ENCODE peak calls at places on chromosome 12, in six cellular contexts. One of them, this sample, is unnamed.

GRCh38 chr12:120397827-120398563 is 29.0 kb upstream of the MSI1 start:
- DNase-seq in NCI-H524: no peak
- DNase-seq in cardiac fibroblast: no peak
- DNase-seq in brain microvascular endothelial cell: no peak
- DNase-seq in foreskin fibroblast: no peak
- DNase-seq in HEK293T: no peak
- DNase-seq in this sample: no peak

GRCh38 chr12:25054076-25054782 is 105.3 kb upstream of the BCAT1 start:
- DNase-seq in HEK293T: no peak
- DNase-seq in NCI-H524: no peak
- DNase-seq in cardiac fibroblast: peak
- DNase-seq in brain microvascular endothelial cell: no peak
- DNase-seq in foreskin fibroblast: no peak
- DNase-seq in this sample: no peak

GRCh38 chr12:84658877-84659276 is 253.7 kb downstream of the SLC6A15 start:
- DNase-seq in NCI-H524: no peak
- DNase-seq in foreskin fibroblast: no peak
- DNase-seq in HEK293T: peak
- DNase-seq in cardiac fibroblast: no peak
- DNase-seq in brain microvascular endothelial cell: no peak
- DNase-seq in this sample: no peak

GRCh38 chr12:113060336-113060960 is 3.9 kb downstream of the DTX1 start:
- DNase-seq in cardiac fibroblast: no peak
- DNase-seq in NCI-H524: no peak
- DNase-seq in HEK293T: no peak
- DNase-seq in brain microvascular endothelial cell: no peak
- DNase-seq in foreskin fibroblast: no peak
- DNase-seq in this sample: no peak

GRCh38 chr12:106369624-106370346 is 12.2 kb downstream of the POLR3B start:
- DNase-seq in cardiac fibroblast: peak
- DNase-seq in NCI-H524: no peak
- DNase-seq in foreskin fibroblast: peak
- DNase-seq in HEK293T: no peak
- DNase-seq in brain microvascular endothelial cell: peak
- DNase-seq in this sample: no peak

GRCh38 chr12:85029456-85029855 is 6.6 kb downstream of the TSPAN19 start:
- DNase-seq in HEK293T: peak
- DNase-seq in NCI-H524: no peak
- DNase-seq in foreskin fibroblast: peak
- DNase-seq in brain microvascular endothelial cell: no peak
- DNase-seq in cardiac fibroblast: peak
- DNase-seq in this sample: no peak

GRCh38 chr12:42979746-42980145 is 390.2 kb upstream of the PRICKLE1 start:
- DNase-seq in cardiac fibroblast: no peak
- DNase-seq in foreskin fibroblast: no peak
- DNase-seq in HEK293T: no peak
- DNase-seq in NCI-H524: no peak
- DNase-seq in brain microvascular endothelial cell: no peak
- DNase-seq in this sample: no peak

GRCh38 chr12:91529829-91530228 is 347.2 kb upstream of the DCN start:
- DNase-seq in foreskin fibroblast: peak
- DNase-seq in HEK293T: no peak
- DNase-seq in NCI-H524: no peak
- DNase-seq in cardiac fibroblast: peak
- DNase-seq in brain microvascular endothelial cell: peak
- DNase-seq in this sample: no peak

GRCh38 chr12:80195143-80195726 is 95.9 kb downstream of the OTOGL start:
- DNase-seq in foreskin fibroblast: peak
- DNase-seq in cardiac fibroblast: peak
- DNase-seq in HEK293T: peak
- DNase-seq in brain microvascular endothelial cell: peak
- DNase-seq in NCI-H524: no peak
- DNase-seq in this sample: no peak

GRCh38 chr12:32134144-32134888 is 27.7 kb downstream of the BICD1 start:
- DNase-seq in HEK293T: no peak
- DNase-seq in NCI-H524: no peak
- DNase-seq in foreskin fibroblast: peak
- DNase-seq in brain microvascular endothelial cell: peak
- DNase-seq in cardiac fibroblast: peak
- DNase-seq in this sample: no peak

This sample was measured in sigmoid colon.